ENCODE peak calls at places on chromosomes 2 and 18, in four cellular contexts. Z is right atrium auricular region, K is neural progenitor cell, T is IMR-90. V is an unnamed sample.

GRCh38 chr18:23838801-23839366 is 149.6 kb downstream of the LAMA3 start:
- DNase-seq in K (no peak), T (peak; percentile 56), Z (no peak), V (no peak)

GRCh38 chr18:24187049-24187448 is 48.2 kb downstream of the CABYR start:
- DNase-seq in T (no peak), K (no peak), Z (no peak), V (no peak)

GRCh38 chr2:149894226-149894625 is 306.7 kb upstream of the MMADHC start:
- DNase-seq in T (no peak), K (no peak), Z (no peak), V (no peak)

GRCh38 chr18:58268849-58269248 is 224.8 kb downstream of the NEDD4L start:
- DNase-seq in Z (no peak), K (no peak), T (peak; percentile 55), V (no peak)

GRCh38 chr2:85111819-85112281 is 21.3 kb upstream of the TCF7L1 start:
- DNase-seq in K (no peak), T (peak; percentile 73), Z (no peak), V (no peak)

GRCh38 chr2:54522624-54523281 is 66.6 kb downstream of the SPTBN1 start:
- DNase-seq in K (peak; percentile 73), Z (no peak), T (peak; percentile 59), V (no peak)

GRCh38 chr2:37809525-37809924 is 115.6 kb upstream of the RMDN2 start:
- DNase-seq in Z (no peak), K (peak; percentile 9), T (peak; percentile 65), V (no peak)

GRCh38 chr2:240964854-240965295 is 33.5 kb upstream of the SNED1 start:
- DNase-seq in Z (peak; percentile 56), T (no peak), K (no peak), V (no peak)

GRCh38 chr2:1815053-1815452 is 70.7 kb upstream of the PXDN start:
- DNase-seq in K (no peak), T (no peak), Z (no peak), V (no peak)

GRCh38 chr2:235634435-235635152 is 140.8 kb downstream of the AGAP1 start:
- DNase-seq in K (no peak), T (peak; percentile 69), Z (no peak), V (no peak)

GRCh38 chr2:217828336-217828735 is 174.5 kb downstream of the TNS1 start:
- DNase-seq in T (no peak), Z (no peak), K (no peak), V (no peak)

GRCh38 chr2:23050388-23050787 is 334.6 kb upstream of the KLHL29 start:
- DNase-seq in K (peak; percentile 40), T (no peak), Z (no peak), V (no peak)

GRCh38 chr2:152344561-152345195 is 9.7 kb downstream of the FMNL2 start:
- DNase-seq in Z (no peak), K (no peak), T (no peak), V (no peak)

GRCh38 chr2:146451972-146452371 is 1392.9 kb upstream of the ACVR2A start:
- DNase-seq in T (no peak), Z (no peak), K (no peak), V (no peak)

GRCh38 chr2:2662037-2662846 is 331.2 kb upstream of the MYT1L start:
- DNase-seq in T (peak; percentile 7), K (no peak), Z (no peak), V (no peak)

GRCh38 chr2:100294162-100294497 is 28.2 kb downstream of the LONRF2 start:
- DNase-seq in Z (no peak), K (no peak), T (no peak), V (no peak)

GRCh38 chr18:47100214-47100831 is 50.0 kb downstream of the HDHD2 start:
- DNase-seq in Z (peak; percentile 65), K (peak; percentile 67), T (peak; percentile 60), V (peak; percentile 66)

GRCh38 chr2:109467701-109468100 is 146.1 kb downstream of the SEPTIN10 start:
- DNase-seq in T (no peak), Z (no peak), K (no peak), V (no peak)

GRCh38 chr2:116749994-116750393 is 1064.5 kb upstream of the DDX18 start:
- DNase-seq in K (no peak), T (no peak), Z (no peak), V (no peak)

GRCh38 chr2:162840598-162841246 is 2.2 kb upstream of the KCNH7 start:
- DNase-seq in K (peak; percentile 90), Z (no peak), T (peak; percentile 38), V (no peak)

GRCh38 chr18:8744656-8745055 is 39.3 kb downstream of the MTCL1 start:
- DNase-seq in Z (no peak), T (peak; percentile 42), K (no peak), V (no peak)

GRCh38 chr2:28276807-28277206 is 115.9 kb upstream of the FOSL2 start:
- DNase-seq in T (peak; percentile 61), Z (no peak), K (no peak), V (no peak)

GRCh38 chr2:216287251-216287650 is 85.0 kb downstream of the MARCHF4 start:
- DNase-seq in Z (no peak), K (peak; percentile 67), T (no peak), V (no peak)

GRCh38 chr18:76791642-76792041 is 30.7 kb upstream of the ZNF236 start:
- DNase-seq in Z (no peak), K (no peak), T (no peak), V (no peak)

GRCh38 chr2:237440819-237441281 is 26.9 kb upstream of the COL6A3 start:
- DNase-seq in Z (no peak), T (peak; percentile 40), K (no peak), V (no peak)

GRCh38 chr2:96098900-96099590 is 17.3 kb downstream of the ADRA2B start:
- DNase-seq in T (no peak), K (no peak), Z (peak; percentile 63), V (peak; percentile 76)

GRCh38 chr2:71190959-71191943 is 35.7 kb downstream of the PAIP2B start:
- DNase-seq in Z (no peak), T (peak; percentile 9), K (no peak), V (no peak)

GRCh38 chr2:159903404-159904126 is 105.6 kb upstream of the CD302 start:
- DNase-seq in T (no peak), Z (no peak), K (no peak), V (no peak)

GRCh38 chr2:19416083-19416482 is 57.7 kb upstream of the OSR1 start:
- DNase-seq in Z (no peak), K (no peak), T (no peak), V (no peak)

GRCh38 chr2:26568076-26568890 is 72.9 kb downstream of the CIB4 start:
- DNase-seq in K (no peak), T (no peak), Z (no peak), V (no peak)
- H3K27me3 ChIP-seq in K (peaks cover 5% of the 10 kb centered on the region), T (peaks cover 72% of the 10 kb centered on the region), Z (no peaks in the 10 kb centered on the region), V (no peaks in the 10 kb centered on the region)

GRCh38 chr2:225328192-225328591 is 71.3 kb upstream of the NYAP2 start:
- DNase-seq in T (peak; percentile 57), Z (no peak), K (no peak), V (no peak)
- TF ChIP-seq CTCF in T (no peak), Z (no peak), K (no peak), V (no peak)

GRCh38 chr2:170365003-170365402 is 187.1 kb downstream of the MYO3B start:
- DNase-seq in T (no peak), Z (no peak), K (no peak), V (no peak)
- H3K27me3 ChIP-seq in T (peaks cover 13% of the 10 kb centered on the region), Z (no peaks in the 10 kb centered on the region), K (no peaks in the 10 kb centered on the region), V (no peaks in the 10 kb centered on the region)

DNA sequence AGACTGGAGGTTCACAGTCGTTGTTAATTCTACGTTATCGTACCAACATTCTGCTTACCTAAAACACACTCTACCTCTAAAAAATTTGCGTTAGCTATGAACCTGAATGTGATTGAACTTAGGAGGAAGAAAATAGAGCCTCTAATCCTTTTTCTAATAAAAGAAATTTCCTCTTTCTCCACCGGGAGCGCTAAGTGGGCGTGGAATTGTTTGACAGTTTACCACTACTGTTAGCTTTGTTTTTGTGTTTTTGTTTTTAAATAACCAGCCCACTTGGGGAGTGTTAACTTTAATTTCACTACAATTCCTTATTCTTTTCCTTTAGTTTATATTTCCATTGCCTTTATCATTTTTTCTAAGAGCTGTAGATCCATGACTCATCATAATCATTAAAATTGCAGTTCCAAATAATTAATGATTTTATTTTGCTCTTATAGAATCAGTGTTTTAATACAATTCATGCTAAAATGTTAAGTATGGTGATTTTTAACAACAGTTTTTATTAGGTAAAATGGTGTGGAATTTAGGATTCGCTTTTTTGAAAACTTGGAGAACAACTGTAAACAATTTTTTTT is 55.0 kb upstream of the ITM2C start:
- DNase-seq in Z (no peak), K (no peak), T (no peak), V (no peak)
- TF ChIP-seq CTCF in Z (no peak), K (peak; percentile 47), T (peak; percentile 28), V (no peak)

GRCh38 chr2:126982935-126983334 is 84.2 kb downstream of the TEX51 start:
- DNase-seq in Z (no peak), T (no peak), K (no peak), V (no peak)
- H3K27me3 ChIP-seq in Z (no peaks in the 10 kb centered on the region), T (peaks cover 20% of the 10 kb centered on the region), K (no peaks in the 10 kb centered on the region), V (no peaks in the 10 kb centered on the region)